ENCODE peak calls at places on chromosomes 4 and X, in seven cellular contexts. W, E, B, Y, G, N and P are unnamed samples.

GRCh38 chr4:41176357-41176756 is 38.0 kb downstream of the APBB2 start:
- ATAC-seq in B (no peak), G (no peak), N (no peak), Y (no peak), W (no peak), E (peak), P (no peak)

GRCh38 chrX:100802843-100803242 is 17.3 kb upstream of the CSTF2 start:
- ATAC-seq in N (no peak), Y (no peak), G (no peak), B (no peak), W (no peak), E (no peak), P (no peak)

GRCh38 chr4:151753056-151753455 is 7.8 kb downstream of the GATB start:
- ATAC-seq in Y (no peak), G (peak), W (no peak), N (no peak), B (no peak), E (no peak), P (no peak)

GRCh38 chrX:76815754-76816153 is 388.2 kb downstream of the MAGEE1 start:
- ATAC-seq in E (no peak), B (no peak), G (no peak), W (no peak), N (no peak), Y (no peak), P (no peak)

GRCh38 chr4:176769519-176769918 is 23.2 kb downstream of the VEGFC start:
- ATAC-seq in N (no peak), W (no peak), E (no peak), G (no peak), B (no peak), Y (no peak), P (no peak)

GRCh38 chr4:133903029-133903428 is 298.6 kb downstream of the PABPC4L start:
- ATAC-seq in B (no peak), G (no peak), Y (no peak), N (no peak), E (no peak), W (no peak), P (no peak)

GRCh38 chrX:16606142-16606720 is 43.7 kb upstream of the S100G start:
- ATAC-seq in N (no peak), G (no peak), W (no peak), E (peak), Y (no peak), B (no peak), P (no peak)

GRCh38 chrX:23926015-23926414 is 18.2 kb downstream of the CXorf58 start:
- ATAC-seq in Y (no peak), W (no peak), E (no peak), B (no peak), N (no peak), G (no peak), P (no peak)

GRCh38 chrX:16855363-16856075 is 14.6 kb downstream of the RBBP7 start:
- ATAC-seq in E (no peak), N (no peak), Y (no peak), G (peak), B (no peak), W (no peak), P (no peak)

GRCh38 chr4:184457530-184458249 is 16.7 kb downstream of the IRF2 start:
- ATAC-seq in N (no peak), G (no peak), Y (no peak), E (peak), B (no peak), W (no peak), P (no peak)

GRCh38 chr4:145056325-145057130 is 41.5 kb downstream of the ANAPC10 start:
- ATAC-seq in G (no peak), B (no peak), Y (no peak), W (no peak), E (no peak), N (no peak), P (no peak)